ENCODE peak calls at places on chromosomes 2 and 18, in four cellular contexts. T is H7, A is uterus, V is MCF 10A. K is an unnamed sample.

GRCh38 chr2:234528410-234529150 is 31.7 kb upstream of the ARL4C start:
- DNase-seq in T (peak; percentile 38), A (no peak), V (no peak), K (peak; percentile 30)

GRCh38 chr2:1887915-1888314 is 143.6 kb upstream of the PXDN start:
- DNase-seq in T (peak; percentile 67), A (no peak), V (peak; percentile 39), K (peak; percentile 73)

GRCh38 chr18:49227456-49227855 is 233.0 kb downstream of the DYM start:
- DNase-seq in T (no peak), A (no peak), V (no peak), K (no peak)

GRCh38 chr2:174844295-174844708 is 80.0 kb upstream of the CHRNA1 start:
- DNase-seq in T (no peak), A (no peak), V (peak; percentile 41), K (no peak)

GRCh38 chr2:48328972-48329723 is 200.8 kb upstream of the STON1 start:
- DNase-seq in T (no peak), A (no peak), V (no peak), K (no peak)

GRCh38 chr18:60113396-60113795 is 213.6 kb downstream of the PMAIP1 start:
- DNase-seq in T (no peak), A (no peak), V (no peak), K (no peak)

GRCh38 chr2:64985457-64985856 is 3.7 kb upstream of the SLC1A4 start:
- DNase-seq in T (no peak), A (no peak), V (no peak), K (no peak)

GRCh38 chr2:1647417-1648240 is 96.7 kb downstream of the PXDN start:
- DNase-seq in T (peak; percentile 46), A (no peak), V (no peak), K (no peak)

GRCh38 chr2:66477125-66477842 is 42.4 kb downstream of the MEIS1 start:
- DNase-seq in T (no peak), A (no peak), V (no peak), K (no peak)

GRCh38 chr2:143843696-143844095 is 676.2 kb downstream of the ZEB2 start:
- DNase-seq in T (no peak), A (no peak), V (no peak), K (no peak)

GRCh38 chr2:144230452-144231085 is 289.4 kb downstream of the ZEB2 start:
- DNase-seq in T (no peak), A (no peak), V (peak; percentile 13), K (no peak)

GRCh38 chr2:106976548-106976947 is 90.6 kb upstream of the ST6GAL2 start:
- DNase-seq in T (no peak), A (no peak), V (no peak), K (no peak)

K was measured in GM23338.